ENCODE peak calls at places on chromosomes 4 and X, in four cellular contexts. H, C, X and F are unnamed samples. For H3K36me3, the result is how much of the 10 kb centered on the place peaks cover.

GRCh38 chr4:128461300-128462103 is 173.9 kb upstream of the PGRMC2 start:
- DNase-seq in H (peak), C (peak), X (peak), F (peak)

GRCh38 chr4:6619466-6620255 is 20.8 kb upstream of the MRFAP1 start:
- DNase-seq in H (no peak), C (no peak), X (no peak), F (no peak)

GRCh38 chrX:137574102-137574783 is 8.3 kb downstream of the ZIC3 start:
- DNase-seq in H (no peak), C (no peak), X (no peak), F (no peak)

GRCh38 chr4:20378181-20378580 is 126.5 kb downstream of the SLIT2 start:
- DNase-seq in H (no peak), C (no peak), X (no peak), F (no peak)

GRCh38 chrX:67604979-67605703 is 61.3 kb downstream of the AR start:
- DNase-seq in H (peak), C (peak), X (no peak), F (peak)

GRCh38 chrX:123920065-123920785 is 41.3 kb upstream of the STAG2 start:
- DNase-seq in H (no peak), C (peak), X (no peak), F (peak)

GRCh38 chr4:52102587-52102986 is 51.5 kb downstream of the SPATA18 start:
- DNase-seq in H (no peak), C (no peak), X (no peak), F (no peak)

GRCh38 chr4:24923550-24923949 is 10.7 kb upstream of the CCDC149 start:
- DNase-seq in H (no peak), C (no peak), X (no peak), F (no peak)

GRCh38 chr4:138199568-138200235 is 42.4 kb downstream of the SLC7A11 start:
- DNase-seq in H (peak), C (peak), X (no peak), F (no peak)

GRCh38 chrX:16160729-16161128 is 6.6 kb upstream of the MAGEB17 start:
- DNase-seq in H (no peak), C (peak), X (no peak), F (peak)

GRCh38 chr4:112060212-112060611 is 85.0 kb upstream of the FAM241A start:
- DNase-seq in H (peak), C (peak), X (no peak), F (peak)

GRCh38 chr4:79259242-79259641 is 66.6 kb downstream of the NAA11 start:
- DNase-seq in H (no peak), C (no peak), X (no peak), F (no peak)

GRCh38 chr4:88158360-88159136 is at the start of gene ABCG2:
- DNase-seq in H (peak), C (peak), X (no peak), F (peak)

GRCh38 chr4:168908859-168909390 is 101.1 kb downstream of the CBR4 start:
- DNase-seq in H (no peak), C (peak), X (no peak), F (no peak)

GRCh38 chr4:18051281-18051680 is 29.7 kb upstream of the LCORL start:
- DNase-seq in H (no peak), C (no peak), X (no peak), F (no peak)

GRCh38 chr4:80500593-80500992 is 165.1 kb downstream of the CFAP299 start:
- DNase-seq in H (no peak), C (no peak), X (no peak), F (no peak)

GRCh38 chr4:54332577-54332976 is 103.5 kb downstream of the PDGFRA start:
- DNase-seq in H (no peak), C (no peak), X (no peak), F (no peak)

GRCh38 chr4:16687845-16688244 is 210.6 kb downstream of the LDB2 start:
- DNase-seq in H (no peak), C (no peak), X (no peak), F (peak)

GRCh38 chr4:150491132-150492049 is 90.6 kb upstream of the MAB21L2 start:
- DNase-seq in H (no peak), C (no peak), X (no peak), F (no peak)

GRCh38 chrX:40809210-40809609 is 73.9 kb upstream of the MED14 start:
- DNase-seq in H (no peak), C (no peak), X (no peak), F (no peak)

GRCh38 chr4:133270021-133270570 is 121.0 kb downstream of the PCDH10 start:
- DNase-seq in H (peak), C (peak), X (no peak), F (no peak)

GRCh38 chr4:169440446-169440845 is 169.7 kb upstream of the SH3RF1 start:
- DNase-seq in H (no peak), C (no peak), X (no peak), F (peak)

GRCh38 chr4:105171912-105172311 is 25.2 kb downstream of the TET2 start:
- DNase-seq in H (no peak), C (no peak), X (no peak), F (no peak)

GRCh38 chr4:58261526-58261925 is 1151.3 kb upstream of the IGFBP7 start:
- DNase-seq in H (no peak), C (no peak), X (no peak), F (no peak)

GRCh38 chr4:109125084-109125483 is 177.4 kb downstream of the COL25A1 start:
- DNase-seq in H (no peak), C (no peak), X (no peak), F (no peak)
- H3K36me3 ChIP-seq in H (under half), C (under half), X (under half), F (under half)

DNA sequence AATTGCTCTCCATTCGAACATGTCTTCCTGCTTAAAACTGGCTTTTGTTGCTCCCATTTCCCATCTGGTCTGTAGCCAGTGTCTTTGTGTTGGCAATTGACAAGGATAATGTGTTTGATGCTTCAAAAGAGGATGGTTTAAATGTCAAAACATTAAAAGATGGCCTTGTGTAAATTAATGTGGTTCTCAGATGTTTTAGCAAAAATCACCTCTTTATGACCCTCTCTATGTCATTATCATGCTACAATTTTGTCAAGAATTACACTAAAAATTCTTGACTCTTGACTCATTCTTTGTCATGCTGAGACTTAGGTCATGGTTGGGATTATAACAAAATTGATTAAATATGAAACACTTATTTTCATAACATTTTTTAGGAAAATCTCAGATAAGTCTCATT is 47.4 kb downstream of the TMEM131L start:
- DNase-seq in H (no peak), C (peak), X (no peak), F (no peak)
- H3K36me3 ChIP-seq in H (under half), C (under half), X (under half), F (under half)

DNA sequence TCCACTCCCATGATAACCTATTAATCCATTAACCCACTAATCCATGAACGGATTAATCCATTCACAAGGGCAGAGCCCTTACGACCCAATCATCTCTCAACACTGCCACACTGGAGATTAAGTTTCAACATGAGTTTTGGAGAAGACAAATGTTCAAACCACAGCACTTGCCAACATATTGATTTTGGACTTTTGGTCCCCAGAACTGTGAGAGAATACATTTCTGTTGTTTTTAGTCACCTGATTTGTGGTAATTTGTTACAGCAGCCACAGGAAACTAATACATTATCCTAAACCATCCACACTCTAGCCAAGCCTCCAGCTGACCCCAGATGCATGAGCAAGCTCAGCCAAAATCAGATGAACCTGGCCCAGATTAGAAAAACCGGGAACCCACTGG is 22.4 kb downstream of the SEC24D start:
- DNase-seq in H (no peak), C (no peak), X (no peak), F (no peak)
- H3K36me3 ChIP-seq in H (under half), C (under half), X (half or more), F (half or more)

GRCh38 chrX:78106651-78106986 is 2.6 kb downstream of the PGK1 start:
- DNase-seq in H (no peak), C (no peak), X (no peak), F (no peak)
- H3K36me3 ChIP-seq in H (under half), C (under half), X (under half), F (under half)

GRCh38 chr4:2651998-2652397 is 104.1 kb downstream of the TNIP2 start:
- DNase-seq in H (no peak), C (no peak), X (no peak), F (no peak)
- H3K36me3 ChIP-seq in H (under half), C (under half), X (under half), F (under half)